ENCODE peak calls at places on chromosomes 16 and 17, in nine cellular contexts. W, A, X, R, K, D, O, U and I are unnamed samples.

GRCh38 chr16:1330260-1330914 is 3.1 kb upstream of the BAIAP3 start:
- DNase-seq in W (no peak), A (peak), X (no peak), R (no peak), K (no peak), D (no peak), O (no peak), U (no peak), I (no peak)

GRCh38 chr16:21263640-21264211 is 14.4 kb downstream of the CRYM start:
- DNase-seq in W (no peak), A (no peak), X (no peak), R (no peak), K (peak), D (peak), O (no peak), U (no peak), I (peak)

GRCh38 chr17:58300336-58300735 is 19.6 kb upstream of the MPO start:
- DNase-seq in W (no peak), A (no peak), X (no peak), R (no peak), K (no peak), D (peak), O (no peak), U (no peak), I (no peak)

GRCh38 chr16:88476817-88477397 is 23.8 kb downstream of the ZFPM1 start:
- DNase-seq in W (no peak), A (no peak), X (no peak), R (no peak), K (no peak), D (no peak), O (no peak), U (no peak), I (no peak)

GRCh38 chr17:17504341-17505140 is 8.3 kb upstream of the RASD1 start:
- DNase-seq in W (no peak), A (no peak), X (no peak), R (no peak), K (no peak), D (no peak), O (no peak), U (no peak), I (no peak)

GRCh38 chr16:23863511-23864422 is 28.0 kb downstream of the PRKCB start:
- DNase-seq in W (no peak), A (no peak), X (no peak), R (no peak), K (no peak), D (no peak), O (no peak), U (no peak), I (no peak)

GRCh38 chr16:50455288-50455845 is 86.6 kb upstream of the BRD7 start:
- DNase-seq in W (no peak), A (no peak), X (no peak), R (no peak), K (no peak), D (no peak), O (no peak), U (no peak), I (no peak)

GRCh38 chr17:42924891-42925290 is 24.3 kb downstream of the G6PC1 start:
- DNase-seq in W (no peak), A (peak), X (no peak), R (no peak), K (no peak), D (no peak), O (no peak), U (no peak), I (no peak)

GRCh38 chr17:45628019-45628418 is 137.5 kb upstream of the PLEKHM1 start:
- DNase-seq in W (no peak), A (peak), X (no peak), R (no peak), K (no peak), D (no peak), O (no peak), U (no peak), I (no peak)

GRCh38 chr17:63698886-63699637 is 863 bp downstream of the LIMD2 start:
- DNase-seq in W (peak), A (peak), X (peak), R (peak), K (no peak), D (peak), O (no peak), U (no peak), I (no peak)

GRCh38 chr17:64732336-64733006 is 70.4 kb upstream of the SMURF2 start:
- DNase-seq in W (peak), A (no peak), X (no peak), R (peak), K (peak), D (no peak), O (no peak), U (no peak), I (peak)

GRCh38 chr17:78369791-78370381 is 8.6 kb upstream of the PGS1 start:
- DNase-seq in W (no peak), A (no peak), X (no peak), R (no peak), K (no peak), D (no peak), O (no peak), U (no peak), I (no peak)

GRCh38 chr16:70475054-70475871 is 20.9 kb downstream of the FCSK start:
- DNase-seq in W (no peak), A (no peak), X (no peak), R (no peak), K (no peak), D (no peak), O (no peak), U (no peak), I (no peak)

GRCh38 chr16:14249291-14250032 is 178.3 kb downstream of the MRTFB start:
- DNase-seq in W (peak), A (peak), X (peak), R (peak), K (peak), D (peak), O (peak), U (peak), I (peak)

GRCh38 chr17:19631905-19632304 is 16.6 kb upstream of the ALDH3A2 start:
- DNase-seq in W (no peak), A (no peak), X (no peak), R (no peak), K (no peak), D (no peak), O (no peak), U (no peak), I (no peak)

GRCh38 chr17:31096106-31096436 is 1.3 kb downstream of the NF1 start:
- DNase-seq in W (no peak), A (no peak), X (no peak), R (no peak), K (no peak), D (no peak), O (no peak), U (no peak), I (no peak)

GRCh38 chr16:82761236-82761635 is 134.5 kb downstream of the CDH13 start:
- DNase-seq in W (peak), A (no peak), X (no peak), R (peak), K (peak), D (peak), O (peak), U (no peak), I (no peak)

GRCh38 chr17:2689411-2690164 is 22.0 kb downstream of the CLUH start:
- DNase-seq in W (peak), A (no peak), X (no peak), R (peak), K (no peak), D (no peak), O (no peak), U (no peak), I (no peak)

GRCh38 chr16:79839851-79840321 is 239.3 kb upstream of the MAF start:
- DNase-seq in W (peak), A (no peak), X (no peak), R (peak), K (no peak), D (no peak), O (no peak), U (no peak), I (no peak)

GRCh38 chr17:14297161-14297851 is 3.6 kb upstream of the HS3ST3B1 start:
- DNase-seq in W (no peak), A (peak), X (no peak), R (no peak), K (no peak), D (no peak), O (no peak), U (peak), I (no peak)

GRCh38 chr16:66511615-66512500 is 38.1 kb downstream of the TK2 start:
- DNase-seq in W (no peak), A (peak), X (no peak), R (no peak), K (peak), D (peak), O (peak), U (no peak), I (peak)

GRCh38 chr17:40534431-40535189 is 30.7 kb downstream of the CCR7 start:
- DNase-seq in W (no peak), A (no peak), X (no peak), R (no peak), K (no peak), D (no peak), O (no peak), U (no peak), I (no peak)

GRCh38 chr17:41959030-41959335 is 7.6 kb upstream of the CNP start:
- DNase-seq in W (no peak), A (no peak), X (no peak), R (no peak), K (no peak), D (no peak), O (no peak), U (no peak), I (no peak)